ENCODE peak calls at places on chromosomes 16 and 17, in eight cellular contexts. F, T, K, E, A, U, Y and J are unnamed samples.

GRCh38 chr17:43360376-43360738 is 38.4 kb upstream of the ARL4D start:
- DNase-seq in F (no peak), T (no peak), K (peak; percentile 77), E (peak; percentile 76), A (peak; percentile 69), U (peak; percentile 67), Y (peak; percentile 94), J (no peak)

GRCh38 chr16:48409839-48410610 is 24.8 kb upstream of the SIAH1 start:
- DNase-seq in F (peak; percentile 23), T (no peak), K (peak; percentile 86), E (no peak), A (peak; percentile 74), U (no peak), Y (peak; percentile 90), J (peak; percentile 49)

GRCh38 chr17:81608605-81609004 is 28.3 kb downstream of the NPLOC4 start:
- DNase-seq in F (no peak), T (no peak), K (no peak), E (no peak), A (no peak), U (no peak), Y (no peak), J (peak; percentile 22)

GRCh38 chr16:27253526-27253930 is 15.0 kb downstream of the NSMCE1 start:
- DNase-seq in F (no peak), T (no peak), K (peak; percentile 73), E (no peak), A (no peak), U (no peak), Y (peak; percentile 85), J (no peak)

GRCh38 chr17:32553168-32553567 is 66.4 kb downstream of the CDK5R1 start:
- DNase-seq in F (no peak), T (no peak), K (no peak), E (no peak), A (peak; percentile 24), U (no peak), Y (no peak), J (no peak)

GRCh38 chr17:81890447-81891302 is 711 bp downstream of the ALYREF start:
- DNase-seq in F (no peak), T (no peak), K (no peak), E (no peak), A (no peak), U (no peak), Y (no peak), J (no peak)

GRCh38 chr17:44916781-44917241 is 1.5 kb upstream of the GFAP start:
- DNase-seq in F (peak; percentile 82), T (no peak), K (peak; percentile 79), E (no peak), A (no peak), U (no peak), Y (no peak), J (peak; percentile 50)

GRCh38 chr17:37494971-37495370 is 5.3 kb downstream of the DUSP14 start:
- DNase-seq in F (no peak), T (peak; percentile 37), K (no peak), E (no peak), A (no peak), U (no peak), Y (no peak), J (no peak)

GRCh38 chr17:11557727-11558452 is 40.4 kb upstream of the DNAH9 start:
- DNase-seq in F (no peak), T (no peak), K (no peak), E (no peak), A (no peak), U (no peak), Y (no peak), J (peak; percentile 48)

GRCh38 chr16:78289368-78289767 is 189.9 kb downstream of the WWOX start:
- DNase-seq in F (no peak), T (no peak), K (no peak), E (no peak), A (no peak), U (no peak), Y (no peak), J (no peak)

GRCh38 chr16:48627148-48627547 is 17.2 kb upstream of the N4BP1 start:
- DNase-seq in F (no peak), T (no peak), K (no peak), E (no peak), A (no peak), U (no peak), Y (no peak), J (no peak)

GRCh38 chr17:73319766-73320165 is 8.0 kb upstream of the CDC42EP4 start:
- DNase-seq in F (no peak), T (no peak), K (no peak), E (no peak), A (no peak), U (no peak), Y (no peak), J (no peak)

GRCh38 chr17:73324711-73325526 is 13.1 kb upstream of the CDC42EP4 start:
- DNase-seq in F (no peak), T (no peak), K (no peak), E (no peak), A (no peak), U (no peak), Y (no peak), J (no peak)

GRCh38 chr17:73325527-73325842 is 13.7 kb upstream of the CDC42EP4 start:
- DNase-seq in F (peak; percentile 43), T (no peak), K (peak; percentile 95), E (no peak), A (no peak), U (peak; percentile 62), Y (peak; percentile 76), J (no peak)

GRCh38 chr17:73320601-73321264 is 8.9 kb upstream of the CDC42EP4 start:
- DNase-seq in F (no peak), T (no peak), K (no peak), E (no peak), A (no peak), U (no peak), Y (no peak), J (no peak)

DNA sequence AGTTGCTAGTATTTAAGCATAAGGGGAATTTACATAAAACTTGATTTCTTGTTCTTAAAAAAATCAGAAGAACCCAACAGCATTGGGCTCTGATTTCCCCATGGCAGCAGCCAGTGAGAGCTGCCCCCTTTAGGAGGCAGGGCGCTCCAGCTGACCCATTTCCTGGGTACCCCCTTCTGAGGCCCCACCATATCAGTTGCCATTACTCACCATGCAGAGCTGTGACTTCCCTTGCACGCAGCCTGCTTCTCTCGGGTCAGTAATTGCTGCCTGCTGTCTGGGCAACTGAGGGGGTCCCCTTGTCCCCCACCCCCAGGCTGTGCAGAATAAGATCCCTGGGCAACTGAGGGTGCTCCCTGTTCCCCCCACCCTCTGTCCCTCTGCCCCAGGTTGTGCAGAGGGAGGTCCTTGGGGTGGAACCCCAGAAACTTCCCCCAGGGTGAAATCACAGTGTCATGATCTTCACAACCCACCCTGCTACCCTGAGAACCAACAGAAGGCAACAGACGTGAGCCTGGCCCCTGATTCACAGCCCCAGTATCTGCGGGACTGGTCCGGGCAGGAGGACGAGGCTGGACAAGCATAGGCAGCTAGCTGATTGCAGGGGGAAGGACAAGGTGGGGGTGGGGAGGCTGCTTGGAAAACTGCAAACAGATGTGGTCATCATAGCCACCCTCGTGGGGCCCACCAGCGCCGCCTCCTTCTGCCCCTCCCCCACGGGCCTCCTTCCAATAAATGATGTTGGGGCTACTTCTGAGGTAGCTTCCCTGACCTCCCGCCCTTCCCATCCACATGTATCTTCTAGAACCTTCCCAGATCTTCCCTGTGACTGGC is 12.0 kb upstream of the CDC42EP4 start:
- DNase-seq in F (peak; percentile 53), T (no peak), K (peak; percentile 54), E (no peak), A (no peak), U (peak; percentile 60), Y (no peak), J (no peak)
- H3K4me3 ChIP-seq in F (no peak overlapping the region), T (no peak overlapping the region), K (no peak overlapping the region), E (no peak overlapping the region), A (no peak overlapping the region), U (no peak overlapping the region), Y (no peak overlapping the region), J (no peak overlapping the region)

DNA sequence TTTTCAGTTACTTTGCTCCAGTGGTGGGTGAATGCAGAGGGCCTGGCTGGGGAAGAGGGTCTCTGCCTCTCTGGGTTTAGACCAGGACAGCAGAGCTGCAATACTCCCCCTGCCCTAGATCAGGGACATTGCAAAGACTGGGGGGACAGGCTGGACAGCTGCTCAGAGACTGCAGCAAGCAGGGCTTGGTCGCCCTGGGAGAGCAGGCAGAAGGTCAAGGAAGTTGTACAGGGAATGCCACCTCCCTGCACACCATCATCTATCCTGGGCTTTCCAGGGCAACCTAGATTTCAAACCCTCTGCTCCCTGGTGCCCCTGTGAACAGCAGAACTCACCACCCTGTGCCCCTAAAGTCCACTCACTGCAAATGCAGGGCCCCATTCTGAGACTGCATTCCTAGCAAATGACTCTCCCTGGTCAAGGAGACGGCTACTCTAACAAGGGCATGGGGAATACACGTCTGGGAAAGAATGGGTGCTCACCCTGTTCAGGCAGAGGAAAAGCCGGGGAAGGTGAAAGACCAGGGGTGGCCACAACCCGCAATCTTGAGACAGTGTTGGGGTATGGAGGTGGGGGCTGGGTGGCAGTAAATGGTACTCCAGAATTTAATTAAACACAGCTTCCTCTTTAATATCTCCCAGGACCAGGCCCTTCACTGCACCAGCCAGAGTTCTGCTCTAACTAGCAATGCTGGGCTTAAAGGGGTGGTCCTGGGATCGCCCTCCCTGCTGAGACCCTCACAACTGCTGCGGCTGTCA is 1.0 kb downstream of the KIFC3 start:
- DNase-seq in F (no peak), T (no peak), K (peak; percentile 74), E (no peak), A (no peak), U (no peak), Y (peak; percentile 82), J (peak; percentile 26)
- H3K4me3 ChIP-seq in F (peak overlapping the region; percentile 72), T (peak overlapping the region; percentile 43), K (peak overlapping the region; percentile 82), E (peak overlapping the region; percentile 69), A (no peak overlapping the region), U (peak overlapping the region; percentile 58), Y (peak overlapping the region; percentile 79), J (peak overlapping the region; percentile 71)

GRCh38 chr16:29745853-29746345 is at the start of gene C16orf54:
- DNase-seq in F (peak; percentile 71), T (no peak), K (no peak), E (no peak), A (peak; percentile 74), U (peak; percentile 38), Y (no peak), J (peak; percentile 93)

GRCh38 chr16:29744541-29745101 is 1.2 kb downstream of the C16orf54 start:
- DNase-seq in F (no peak), T (no peak), K (no peak), E (no peak), A (no peak), U (no peak), Y (no peak), J (no peak)

GRCh38 chr16:29743827-29744531 is 1.8 kb downstream of the C16orf54 start:
- DNase-seq in F (no peak), T (no peak), K (no peak), E (no peak), A (no peak), U (no peak), Y (no peak), J (no peak)

GRCh38 chr16:29743475-29743826 is 2.3 kb downstream of the C16orf54 start:
- DNase-seq in F (no peak), T (no peak), K (no peak), E (no peak), A (no peak), U (no peak), Y (no peak), J (no peak)

GRCh38 chr16:29745126-29745852 is 501 bp downstream of the C16orf54 start:
- DNase-seq in F (no peak), T (no peak), K (no peak), E (no peak), A (no peak), U (no peak), Y (no peak), J (peak; percentile 56)
- H3K4me3 ChIP-seq in F (no peak overlapping the region), T (no peak overlapping the region), K (no peak overlapping the region), E (no peak overlapping the region), A (no peak overlapping the region), U (no peak overlapping the region), Y (no peak overlapping the region), J (peak overlapping the region; percentile 62)

GRCh38 chr16:86494565-86495356 is 15.6 kb upstream of the FOXF1 start:
- DNase-seq in F (no peak), T (no peak), K (no peak), E (no peak), A (no peak), U (no peak), Y (no peak), J (no peak)
- H3K4me3 ChIP-seq in F (no peak overlapping the region), T (no peak overlapping the region), K (no peak overlapping the region), E (no peak overlapping the region), A (no peak overlapping the region), U (no peak overlapping the region), Y (no peak overlapping the region), J (peak overlapping the region; percentile 45)